ENCODE peak calls at places on chromosomes 7 and 10, in six cellular contexts. Q is tibial nerve, N is IMR-90, M is lower leg skin, H is breast epithelium, S is transverse colon. I is an unnamed sample.

GRCh38 chr10:48938281-48938680 is 1.4 kb downstream of the LRRC18 start:
- DNase-seq in S (no peak), H (no peak), Q (no peak), M (no peak), N (no peak), I (no peak)

GRCh38 chr7:141563956-141564623 is 12.9 kb downstream of the AGK start:
- DNase-seq in N (no peak), H (no peak), Q (no peak), M (no peak), S (no peak), I (no peak)

GRCh38 chr7:5053175-5053574 is 7.5 kb downstream of the RBAK start:
- DNase-seq in H (no peak), S (no peak), N (no peak), M (no peak), Q (no peak), I (no peak)

GRCh38 chr7:4307645-4308590 is 374.2 kb upstream of the FOXK1 start:
- DNase-seq in Q (no peak), S (no peak), M (no peak), H (no peak), N (no peak), I (no peak)

GRCh38 chr7:51102828-51103227 is 213.8 kb downstream of the COBL start:
- DNase-seq in H (no peak), M (no peak), S (no peak), N (no peak), Q (no peak), I (no peak)

GRCh38 chr10:4241724-4242345 is 456.8 kb upstream of the KLF6 start:
- DNase-seq in M (no peak), S (no peak), H (peak; percentile 38), Q (no peak), N (peak; percentile 100), I (no peak)

GRCh38 chr10:34580643-34581042 is 234.5 kb downstream of the PARD3 start:
- DNase-seq in M (no peak), S (no peak), H (no peak), N (peak; percentile 63), Q (no peak), I (no peak)

GRCh38 chr7:87330316-87330715 is 15.1 kb upstream of the CROT start:
- DNase-seq in M (no peak), H (no peak), Q (no peak), N (no peak), S (no peak), I (no peak)

GRCh38 chr7:70694357-70694908 is 437.5 kb upstream of the GALNT17 start:
- DNase-seq in N (peak; percentile 28), M (no peak), S (peak; percentile 48), Q (no peak), H (no peak), I (no peak)

GRCh38 chr10:124874-125273 is 10.4 kb upstream of the ZMYND11 start:
- DNase-seq in M (no peak), H (no peak), N (no peak), Q (no peak), S (no peak), I (no peak)

GRCh38 chr7:98628916-98629525 is 11.9 kb downstream of the NPTX2 start:
- DNase-seq in H (no peak), Q (no peak), M (no peak), N (no peak), S (no peak), I (no peak)

GRCh38 chr7:17963281-17963680 is 23.0 kb upstream of the SNX13 start:
- DNase-seq in M (peak; percentile 41), N (peak; percentile 64), S (no peak), Q (no peak), H (no peak), I (no peak)

GRCh38 chr7:1005303-1005702 is 22.3 kb downstream of the CYP2W1 start:
- DNase-seq in M (no peak), S (no peak), Q (no peak), H (no peak), N (no peak), I (no peak)

GRCh38 chr7:158602041-158602440 is 14.4 kb upstream of the PTPRN2 start:
- DNase-seq in S (no peak), N (no peak), Q (no peak), H (no peak), M (no peak), I (no peak)

GRCh38 chr7:31074403-31074802 is 22.3 kb downstream of the ADCYAP1R1 start:
- DNase-seq in S (no peak), H (no peak), N (no peak), Q (peak; percentile 43), M (peak; percentile 71), I (peak; percentile 48)

GRCh38 chr10:132023092-132023811 is 41.5 kb upstream of the BNIP3 start:
- DNase-seq in M (peak; percentile 67), H (peak; percentile 60), N (peak; percentile 72), S (peak; percentile 84), Q (peak; percentile 73), I (peak; percentile 59)

GRCh38 chr7:115754226-115754625 is 276.3 kb downstream of the TFEC start:
- DNase-seq in Q (no peak), S (no peak), N (no peak), M (no peak), H (no peak), I (no peak)

GRCh38 chr10:77716943-77717735 is 79.5 kb upstream of the KCNMA1 start:
- DNase-seq in S (no peak), M (no peak), H (no peak), N (peak; percentile 46), Q (no peak), I (no peak)

GRCh38 chr10:48606530-48607355 is 1.9 kb upstream of the ARHGAP22 start:
- DNase-seq in H (no peak), M (peak; percentile 56), Q (no peak), N (peak; percentile 99), S (peak; percentile 25), I (peak; percentile 70)

GRCh38 chr7:88735920-88736319 is 23.6 kb upstream of the ZNF804B start:
- DNase-seq in H (no peak), S (no peak), M (no peak), N (no peak), Q (no peak), I (no peak)

GRCh38 chr10:127485153-127485857 is 63.8 kb upstream of the NPS start:
- DNase-seq in M (no peak), S (no peak), N (peak; percentile 73), Q (no peak), H (no peak), I (no peak)

GRCh38 chr7:28725045-28725630 is 233.0 kb downstream of the TRIL start:
- DNase-seq in H (no peak), Q (no peak), S (no peak), M (no peak), N (no peak), I (no peak)

GRCh38 chr10:129550658-129551057 is 83.6 kb downstream of the MGMT start:
- DNase-seq in Q (no peak), M (no peak), N (no peak), S (no peak), H (no peak), I (no peak)

GRCh38 chr7:41886257-41886905 is 183.5 kb upstream of the INHBA start:
- DNase-seq in Q (peak; percentile 26), M (peak; percentile 41), N (peak; percentile 95), H (peak; percentile 24), S (peak; percentile 47), I (peak; percentile 10)

GRCh38 chr7:28573059-28573553 is 160.8 kb downstream of the CREB5 start:
- DNase-seq in M (no peak), S (peak; percentile 12), H (peak; percentile 45), Q (peak; percentile 17), N (peak; percentile 47), I (no peak)

DNA sequence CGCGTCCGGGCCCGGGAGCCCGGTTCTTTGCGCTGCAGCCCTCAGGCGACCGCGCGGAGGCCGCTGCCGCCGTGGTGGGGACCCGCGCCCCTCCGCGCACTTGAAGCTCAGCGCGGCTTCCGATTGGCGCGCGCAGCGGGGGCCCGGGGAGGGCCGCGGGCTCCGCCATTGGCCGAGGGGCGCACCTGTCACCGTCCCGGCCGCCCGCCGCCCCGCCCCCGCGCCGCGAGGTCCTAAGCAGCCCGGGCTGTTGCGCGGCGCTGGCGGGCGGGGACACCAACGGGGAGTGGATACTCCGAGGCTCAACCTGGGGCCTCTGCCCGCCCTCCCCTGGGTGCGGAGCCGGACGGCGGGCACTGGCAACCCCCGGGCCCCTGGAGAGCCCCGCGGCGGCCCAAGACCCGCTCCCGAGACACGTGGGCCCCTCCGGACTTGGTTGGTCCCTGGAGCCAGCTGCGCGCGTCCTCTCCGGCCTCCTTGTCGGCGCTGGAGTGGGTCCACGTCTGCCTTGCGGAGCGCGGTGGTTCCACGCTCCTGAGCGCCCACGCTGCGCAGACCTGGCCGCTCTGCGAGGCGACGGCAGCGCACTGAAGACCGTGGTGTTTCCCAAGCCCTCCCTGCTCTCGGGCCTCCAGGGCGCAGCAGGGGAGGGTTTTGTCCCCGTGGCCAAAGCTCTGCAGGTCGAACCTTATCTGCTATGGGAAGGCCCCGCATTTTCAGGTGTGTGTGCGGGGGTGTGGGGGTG is at the start of gene MNX1:
- DNase-seq in Q (no peak), H (peak; percentile 23), N (no peak), M (no peak), S (peak; percentile 89), I (peak; percentile 57)
- TF ChIP-seq POLR2A in Q (no peak), H (no peak), N (no peak), M (no peak), S (peak; percentile 74), I (no peak)

DNA sequence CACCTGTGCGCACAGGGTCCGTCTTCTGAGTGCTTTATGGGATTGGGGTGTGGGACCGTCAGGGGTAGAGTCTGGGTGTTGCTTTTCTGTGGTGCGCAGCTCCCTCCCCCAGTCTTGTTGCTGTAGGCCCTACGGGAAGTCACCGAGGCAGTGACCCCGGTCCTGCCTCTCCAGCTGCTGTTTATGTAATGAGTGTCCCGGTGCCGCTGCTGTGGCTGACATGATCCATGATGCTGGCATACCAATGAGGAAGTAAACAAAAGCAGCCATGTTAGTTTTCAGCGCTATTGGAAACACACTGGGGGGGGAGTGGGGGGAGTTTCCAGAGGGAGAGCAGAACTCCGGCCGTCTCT is 1.1 kb downstream of the TRIM8 start:
- DNase-seq in N (peak; percentile 78), H (peak; percentile 85), S (peak; percentile 80), Q (peak; percentile 62), M (peak; percentile 79), I (peak; percentile 84)
- TF ChIP-seq POLR2A in N (no peak), H (no peak), S (peak; percentile 67), Q (no peak), M (no peak), I (no peak)

GRCh38 chr10:17227367-17228080 is 517 bp upstream of the VIM start:
- DNase-seq in N (peak; percentile 39), S (no peak), M (no peak), H (no peak), Q (no peak), I (no peak)

GRCh38 chr10:17229967-17230682 is 2.1 kb downstream of the VIM start:
- DNase-seq in M (peak; percentile 82), H (peak; percentile 73), Q (peak; percentile 70), S (peak; percentile 93), N (peak; percentile 55), I (peak; percentile 70)

GRCh38 chr10:17228081-17229015 is at the start of gene VIM:
- DNase-seq in H (peak; percentile 71), Q (peak; percentile 87), S (peak; percentile 81), N (peak; percentile 96), M (peak; percentile 92), I (peak; percentile 77)

GRCh38 chr10:17229717-17229966 is 1.6 kb downstream of the VIM start:
- DNase-seq in N (no peak), H (no peak), S (no peak), M (no peak), Q (no peak), I (no peak)

GRCh38 chr10:17229016-17229716 is 1.1 kb downstream of the VIM start:
- DNase-seq in H (peak; percentile 68), Q (peak; percentile 91), N (peak; percentile 89), S (peak; percentile 82), M (peak; percentile 91), I (peak; percentile 69)
- TF ChIP-seq POLR2A in H (no peak), Q (peak; percentile 90), N (peak; percentile 98), S (peak; percentile 85), M (peak; percentile 87), I (peak; percentile 44)

GRCh38 chr7:133480868-133481267 is 228.0 kb downstream of the EXOC4 start:
- DNase-seq in Q (no peak), N (no peak), S (no peak), M (no peak), H (no peak), I (no peak)
- TF ChIP-seq POLR2A in Q (no peak), N (no peak), S (no peak), M (no peak), H (no peak), I (no peak)

I was measured in gastrocnemius medialis.